ENCODE peak calls at places on chromosomes 4 and X, in five cellular contexts. D is Calu3, Q is coronary artery, O is GM13976, F is fibroblast of mammary gland. J is an unnamed sample.

GRCh38 chrX:150360331-150360730 is 2.8 kb upstream of the MAMLD1 start:
- DNase-seq in D (no peak), Q (peak), O (no peak), F (no peak), J (no peak)

GRCh38 chr4:122833999-122834398 is 7.4 kb downstream of the FGF2 start:
- DNase-seq in D (no peak), Q (no peak), O (no peak), F (no peak), J (no peak)

GRCh38 chr4:167826281-167826680 is 266.1 kb upstream of the ANXA10 start:
- DNase-seq in D (no peak), Q (no peak), O (no peak), F (peak), J (peak)

GRCh38 chr4:156888762-156889161 is 82.8 kb downstream of the PDGFC start:
- DNase-seq in D (no peak), Q (no peak), O (no peak), F (peak), J (peak)

GRCh38 chr4:27048350-27049100 is 187.9 kb downstream of the STIM2 start:
- DNase-seq in D (no peak), Q (no peak), O (peak), F (peak), J (peak)

GRCh38 chr4:110626532-110627153 is 3.8 kb upstream of the PITX2 start:
- DNase-seq in D (no peak), Q (no peak), O (no peak), F (no peak), J (no peak)

GRCh38 chrX:126820700-126821420 is 1.3 kb downstream of the PRR32 start:
- DNase-seq in D (no peak), Q (no peak), O (no peak), F (no peak), J (no peak)

GRCh38 chr4:173516621-173517612 is 13.1 kb downstream of the HAND2 start:
- DNase-seq in D (no peak), Q (no peak), O (no peak), F (peak), J (no peak)

GRCh38 chrX:136065044-136065671 is 79.9 kb downstream of the SLC9A6 start:
- DNase-seq in D (no peak), Q (no peak), O (no peak), F (peak), J (peak)

GRCh38 chr4:23135792-23136645 is 443.3 kb downstream of the GBA3 start:
- DNase-seq in D (peak), Q (no peak), O (peak), F (peak), J (peak)

GRCh38 chr4:84530449-84530848 is 31.4 kb upstream of the NKX6-1 start:
- DNase-seq in D (no peak), Q (no peak), O (no peak), F (peak), J (no peak)

GRCh38 chr4:33930497-33930896 is 2313.8 kb downstream of the ARAP2 start:
- DNase-seq in D (no peak), Q (no peak), O (no peak), F (peak), J (no peak)

GRCh38 chr4:73692701-73693100 is 47.7 kb upstream of the CXCL8 start:
- DNase-seq in D (no peak), Q (no peak), O (no peak), F (no peak), J (no peak)
- TF ChIP-seq CTCF in D (no peak), Q (no peak), O (no peak), F (no peak), J (no peak)

GRCh38 chrX:73943900-73944581 is 359.9 kb upstream of the ZCCHC13 start:
- DNase-seq in D (peak), Q (peak), O (peak), F (peak), J (peak)
- TF ChIP-seq CTCF in D (no peak), Q (no peak), O (no peak), F (no peak), J (no peak)

DNA sequence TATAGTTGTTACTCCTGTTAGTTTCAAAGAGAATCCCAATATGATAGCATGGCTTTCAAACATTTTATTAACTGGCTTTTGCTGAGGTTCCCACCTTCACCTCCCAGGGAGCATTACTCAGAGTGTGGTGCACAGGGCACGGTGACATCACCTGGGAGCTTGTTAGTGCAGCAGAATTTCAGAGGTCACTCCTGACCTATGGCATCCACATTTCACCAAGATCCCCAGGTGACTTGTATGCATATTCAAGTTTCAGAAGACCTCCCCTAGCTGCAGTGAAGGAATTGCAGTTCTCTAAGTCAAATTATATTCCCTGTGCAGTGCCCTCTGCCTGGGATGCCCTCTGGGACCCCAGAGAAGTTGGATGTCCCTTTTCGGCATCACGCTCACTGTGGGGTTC is 29.7 kb upstream of the LNX1 start:
- DNase-seq in D (no peak), Q (no peak), O (no peak), F (peak), J (no peak)
- TF ChIP-seq CTCF in D (no peak), Q (no peak), O (no peak), F (peak), J (no peak)

DNA sequence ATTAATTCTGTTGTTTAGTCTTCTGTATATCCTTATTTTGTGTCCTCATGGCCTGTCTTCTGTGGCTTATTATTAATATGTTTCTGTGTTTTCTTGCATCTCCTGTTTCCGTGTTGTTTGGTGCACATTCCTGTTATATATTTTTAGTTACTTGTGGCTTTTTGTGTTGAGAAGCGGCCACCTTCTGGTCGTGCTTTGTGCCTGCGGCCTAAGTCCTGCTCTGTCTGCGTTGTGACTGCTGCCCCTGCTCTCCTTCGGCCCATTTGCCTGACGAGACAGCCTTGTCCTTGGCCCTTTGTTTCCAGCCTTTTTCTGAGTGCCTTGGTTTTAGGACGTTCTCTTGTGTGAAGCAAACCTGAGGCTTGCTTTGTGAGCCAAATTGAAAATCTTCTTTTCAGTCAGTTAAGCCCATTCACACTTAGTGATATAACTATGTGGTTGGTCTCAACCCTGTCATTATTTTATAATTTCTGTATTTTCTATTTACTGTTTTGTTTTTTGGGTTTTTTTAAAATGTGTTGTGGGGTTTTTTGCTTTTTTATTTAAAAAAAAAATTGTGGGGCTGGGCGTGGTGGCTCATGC is 43.8 kb downstream of the TNIP2 start:
- DNase-seq in D (no peak), Q (no peak), O (no peak), F (peak), J (no peak)
- TF ChIP-seq CTCF in D (no peak), Q (no peak), O (no peak), F (peak), J (no peak)

GRCh38 chr4:102623622-102624021 is 122.5 kb downstream of the NFKB1 start:
- DNase-seq in D (peak), Q (no peak), O (no peak), F (peak), J (peak)
- TF ChIP-seq CTCF in D (no peak), Q (no peak), O (no peak), F (peak), J (peak)

DNA sequence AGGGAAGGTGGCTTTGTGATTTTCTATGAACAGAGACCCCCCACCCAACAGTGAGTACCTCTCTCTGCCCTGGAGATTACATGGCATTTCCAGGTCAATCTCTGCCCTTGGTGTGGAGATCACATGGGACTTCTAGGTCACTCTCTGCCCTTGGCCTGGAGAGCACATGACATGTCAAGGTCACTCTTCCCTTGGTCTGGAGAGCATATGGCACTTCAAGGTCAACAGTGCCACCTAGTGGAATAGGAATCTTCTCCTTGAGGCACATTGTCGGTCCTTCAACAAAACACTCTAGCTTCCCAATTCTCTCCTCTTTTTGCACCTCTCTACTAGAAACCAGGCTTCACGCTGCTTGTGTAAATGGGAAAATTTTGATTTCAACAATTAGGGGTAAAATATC is 66.2 kb upstream of the TACR3 start:
- DNase-seq in D (peak), Q (no peak), O (peak), F (peak), J (peak)
- TF ChIP-seq CTCF in D (peak), Q (no peak), O (peak), F (peak), J (peak)

GRCh38 chr4:38318737-38319455 is 345.1 kb upstream of the KLF3 start:
- DNase-seq in D (peak), Q (peak), O (peak), F (peak), J (peak)
- TF ChIP-seq CTCF in D (no peak), Q (no peak), O (no peak), F (no peak), J (no peak)

GRCh38 chr4:181528570-181529184 is 714.5 kb upstream of the TENM3 start:
- DNase-seq in D (peak), Q (no peak), O (peak), F (peak), J (peak)
- TF ChIP-seq CTCF in D (peak), Q (peak), O (peak), F (peak), J (peak)

GRCh38 chr4:147409350-147409749 is 71.5 kb upstream of the EDNRA start:
- DNase-seq in D (no peak), Q (no peak), O (no peak), F (peak), J (peak)

GRCh38 chr4:147408189-147408588 is 72.7 kb upstream of the EDNRA start:
- DNase-seq in D (no peak), Q (no peak), O (no peak), F (peak), J (no peak)

GRCh38 chr4:147407261-147408045 is 73.4 kb upstream of the EDNRA start:
- DNase-seq in D (no peak), Q (no peak), O (no peak), F (peak), J (no peak)
- TF ChIP-seq CTCF in D (no peak), Q (no peak), O (peak), F (peak), J (peak)

GRCh38 chr4:41575665-41576064 is 37.7 kb downstream of the LIMCH1 start:
- DNase-seq in D (no peak), Q (no peak), O (no peak), F (no peak), J (peak)
- TF ChIP-seq CTCF in D (no peak), Q (no peak), O (no peak), F (no peak), J (no peak)

J was measured in MCF 10A.